ENCODE peak calls at places on chromosomes 13 and 19, in seven cellular contexts. A is pancreas, Z is heart left ventricle, H is esophagus muscularis mucosa, Q is colonic mucosa, F is K562, S is PC-3. X is an unnamed sample. For H3K4me1, the result is how much of the 10 kb centered on the place peaks cover.

GRCh38 chr19:14497347-14497921 is 1.5 kb upstream of the GIPC1 start:
- DNase-seq in F (peak), Q (peak), S (peak), A (no peak), Z (no peak), H (no peak), X (no peak)

GRCh38 chr13:48749699-48750473 is 96.2 kb downstream of the CYSLTR2 start:
- DNase-seq in A (peak), Z (peak), H (peak), F (peak), Q (peak), S (peak), X (no peak)

GRCh38 chr19:47779524-47780214 is 1.2 kb downstream of the SELENOW start:
- DNase-seq in Z (peak), F (peak), Q (peak), H (no peak), S (no peak), A (peak), X (no peak)

GRCh38 chr19:3003046-3003445 is 25.7 kb downstream of the TLE6 start:
- DNase-seq in H (no peak), S (no peak), Q (no peak), F (no peak), A (no peak), Z (no peak), X (no peak)

GRCh38 chr19:35041548-35042055 is at the start of gene HPN:
- DNase-seq in Q (no peak), A (peak), S (no peak), H (no peak), F (peak), Z (no peak), X (no peak)

GRCh38 chr13:90834700-90835099 is 512.8 kb upstream of the MIR17HG start:
- DNase-seq in Z (no peak), Q (no peak), H (no peak), S (peak), A (no peak), F (no peak), X (no peak)

GRCh38 chr13:21625366-21625765 is 21.4 kb upstream of the MICU2 start:
- DNase-seq in S (peak), A (no peak), F (no peak), H (no peak), Z (no peak), Q (peak), X (peak)

GRCh38 chr13:40026741-40027140 is 371.3 kb downstream of the COG6 start:
- DNase-seq in A (no peak), S (no peak), H (no peak), Z (no peak), Q (no peak), F (no peak), X (no peak)

GRCh38 chr19:46603752-46604241 is 2.7 kb downstream of the CALM3 start:
- DNase-seq in Q (no peak), A (peak), H (no peak), S (no peak), Z (no peak), F (peak), X (no peak)

GRCh38 chr13:66528903-66529576 is 701.1 kb downstream of the PCDH9 start:
- DNase-seq in Z (no peak), H (no peak), A (no peak), S (no peak), Q (no peak), F (no peak), X (no peak)

GRCh38 chr19:15779756-15780476 is 7.5 kb upstream of the OR10H5 start:
- DNase-seq in Q (peak), A (peak), F (no peak), S (peak), Z (peak), H (peak), X (no peak)

GRCh38 chr19:45817010-45817724 is 2.1 kb upstream of the RSPH6A start:
- DNase-seq in S (peak), F (peak), H (peak), A (peak), Z (peak), Q (peak), X (peak)

GRCh38 chr19:2926341-2927031 is 18.3 kb downstream of the ZNF77 start:
- DNase-seq in F (no peak), Q (no peak), S (no peak), A (no peak), H (no peak), Z (no peak), X (no peak)

GRCh38 chr13:20824762-20825161 is 51.0 kb upstream of the EEF1AKMT1 start:
- DNase-seq in F (no peak), H (no peak), Z (no peak), A (no peak), S (no peak), Q (no peak), X (no peak)

GRCh38 chr13:83229574-83230300 is 652.5 kb downstream of the SLITRK1 start:
- DNase-seq in Z (no peak), H (no peak), A (no peak), F (no peak), S (no peak), Q (no peak), X (no peak)

GRCh38 chr13:20689291-20689690 is 14.2 kb upstream of the IL17D start:
- DNase-seq in F (no peak), H (no peak), A (no peak), Q (no peak), Z (no peak), S (peak), X (no peak)

GRCh38 chr13:79190932-79191331 is 215.1 kb downstream of the RBM26 start:
- DNase-seq in F (no peak), Z (no peak), Q (no peak), A (no peak), H (no peak), S (no peak), X (no peak)

DNA sequence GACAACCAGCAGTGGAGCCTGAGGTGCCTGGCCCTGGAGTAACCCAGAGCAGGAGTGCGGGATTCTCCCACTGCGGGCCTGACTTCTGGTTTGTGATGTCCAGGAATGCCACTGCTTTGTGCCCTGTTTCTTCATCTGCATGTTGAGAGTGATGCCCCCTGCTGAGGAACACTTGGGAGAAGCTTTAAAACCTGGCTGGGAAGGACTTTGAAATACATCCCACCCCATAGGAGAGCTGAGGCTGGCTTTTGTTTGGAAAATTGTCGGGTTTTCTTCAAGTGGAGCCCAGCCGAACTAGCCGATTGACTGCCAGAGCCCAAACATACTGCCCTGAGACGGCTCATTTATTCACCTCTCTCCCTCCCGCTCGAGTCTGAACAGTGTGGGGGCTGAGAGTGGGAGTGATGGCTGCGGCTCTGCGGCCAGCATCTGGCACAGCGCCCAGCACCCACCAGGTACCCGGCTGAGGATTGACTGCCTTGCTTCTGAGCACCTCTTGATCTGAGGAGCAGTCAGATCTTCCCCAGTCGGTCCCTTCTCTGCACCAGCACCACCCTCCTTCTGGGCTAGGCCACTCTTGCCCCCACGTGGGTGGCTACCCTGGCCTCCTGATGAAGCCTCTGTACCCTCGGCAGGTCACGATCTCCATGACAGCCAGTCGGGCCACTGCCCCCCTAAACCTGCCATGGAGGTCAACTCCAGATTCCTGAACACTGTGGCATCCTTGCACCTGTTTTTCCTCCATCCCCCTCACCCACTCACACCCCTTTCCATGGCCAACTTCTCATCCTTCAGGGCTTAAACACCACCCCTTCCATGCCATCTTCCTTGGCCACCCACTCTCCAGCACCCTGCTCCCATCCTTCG is 148.9 kb downstream of the SIPA1L3 start:
- DNase-seq in F (no peak), A (no peak), S (no peak), H (no peak), Q (no peak), Z (no peak), X (no peak)
- H3K27ac ChIP-seq in F (no peak), A (no peak), S (no peak), H (no peak), Q (no peak), Z (no peak), X (no peak)

GRCh38 chr13:110913911-110914292 is 967 bp downstream of the ANKRD10 start:
- DNase-seq in Q (no peak), F (no peak), A (no peak), S (no peak), Z (no peak), H (no peak), X (no peak)

GRCh38 chr13:110912651-110913051 is 2.2 kb downstream of the ANKRD10 start:
- DNase-seq in S (peak), F (no peak), Z (no peak), A (no peak), Q (no peak), H (no peak), X (no peak)

GRCh38 chr13:110911880-110912279 is 3.0 kb downstream of the ANKRD10 start:
- DNase-seq in S (peak), A (no peak), F (no peak), Z (no peak), Q (no peak), H (no peak), X (no peak)

GRCh38 chr13:110914293-110915056 is 394 bp downstream of the ANKRD10 start:
- DNase-seq in A (peak), S (peak), H (peak), F (peak), Q (peak), Z (peak), X (peak)

DNA sequence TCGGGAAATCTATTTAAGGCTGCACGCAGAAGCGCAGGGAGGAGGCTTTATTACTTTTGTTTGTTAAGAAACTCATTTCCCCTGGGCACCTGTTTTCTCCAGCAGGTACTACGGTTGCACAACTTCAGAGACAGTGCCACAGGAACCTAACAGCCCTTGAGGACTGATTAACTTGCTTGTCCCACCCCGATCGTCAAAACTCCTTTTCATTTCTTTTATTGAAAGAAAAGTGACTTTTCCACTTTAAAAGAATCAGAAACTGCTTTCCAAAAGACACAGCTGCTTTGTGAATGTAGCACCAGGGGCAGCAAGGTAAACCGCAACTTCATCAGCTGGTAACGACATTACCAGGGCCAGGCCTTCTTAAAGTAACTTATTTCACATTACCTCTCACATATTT is 1.5 kb downstream of the ANKRD10 start:
- DNase-seq in S (peak), F (no peak), H (no peak), A (no peak), Q (peak), Z (no peak), X (peak)
- H3K4me1 ChIP-seq in S (under half), F (under half), H (half or more), A (under half), Q (under half), Z (half or more), X (under half)

GRCh38 chr19:33805313-33805712 is 8.6 kb downstream of the KCTD15 start:
- DNase-seq in H (no peak), A (no peak), F (no peak), Q (no peak), S (no peak), Z (no peak), X (no peak)

GRCh38 chr19:33803383-33803782 is 6.7 kb downstream of the KCTD15 start:
- DNase-seq in Q (no peak), Z (peak), S (no peak), F (no peak), H (no peak), A (no peak), X (no peak)

GRCh38 chr19:33802801-33803200 is 6.1 kb downstream of the KCTD15 start:
- DNase-seq in Q (no peak), H (no peak), S (no peak), Z (peak), F (no peak), A (no peak), X (no peak)

GRCh38 chr19:33805840-33806433 is 9.3 kb downstream of the KCTD15 start:
- DNase-seq in S (no peak), A (no peak), Q (no peak), F (no peak), H (no peak), Z (no peak), X (no peak)

GRCh38 chr19:33804021-33804799 is 7.5 kb downstream of the KCTD15 start:
- DNase-seq in Z (peak), F (no peak), S (peak), A (peak), H (no peak), Q (peak), X (no peak)
- H3K27ac ChIP-seq in Z (peak), F (no peak), S (peak), A (peak), H (peak), Q (peak), X (no peak)

GRCh38 chr19:6059996-6060599 is 50.2 kb downstream of the RFX2 start:
- DNase-seq in Q (peak), S (no peak), H (no peak), F (no peak), Z (no peak), A (no peak), X (no peak)
- H3K4me1 ChIP-seq in Q (under half), S (under half), H (half or more), F (half or more), Z (half or more), A (under half), X (under half)

GRCh38 chr19:10816691-10817090 is 19.3 kb downstream of the TMED1 start:
- DNase-seq in S (no peak), Q (no peak), Z (no peak), H (no peak), F (no peak), A (no peak), X (no peak)
- H3K27ac ChIP-seq in S (no peak), Q (peak), Z (peak), H (peak), F (no peak), A (no peak), X (no peak)